ENCODE peak calls at places on chromosomes 3 and 15, in seven cellular contexts. A is EH, V is activated T-cell treated with anti-CD3 and anti-CD28 coated beads for 48 hours, M is pons, R is T-helper 2 cell, L is NCI-H1694 treated with DMSO at 0.1 percent for 48 hours, C is prostate gland. Q is an unnamed sample.

GRCh38 chr3:122245513-122246174 is 62.2 kb downstream of the CASR start:
- DNase-seq in V (no peak), A (peak), L (no peak), C (no peak), R (no peak), M (no peak), Q (no peak)

GRCh38 chr3:57556459-57557087 is 499 bp downstream of the PDE12 start:
- DNase-seq in V (peak), M (no peak), R (peak), C (no peak), A (peak), L (no peak), Q (no peak)

GRCh38 chr15:64637412-64637811 is 138.0 kb downstream of the RBPMS2 start:
- DNase-seq in L (no peak), M (no peak), R (no peak), V (no peak), C (no peak), A (no peak), Q (no peak)

GRCh38 chr3:178097576-178097975 is 438.7 kb upstream of the KCNMB2 start:
- DNase-seq in C (no peak), L (no peak), R (no peak), M (no peak), A (peak), V (no peak), Q (no peak)

GRCh38 chr15:40445411-40446055 is 4.8 kb downstream of the BAHD1 start:
- DNase-seq in L (no peak), V (no peak), R (no peak), C (peak), A (peak), M (no peak), Q (no peak)

GRCh38 chr3:122355612-122356011 is 27.4 kb downstream of the MIX23 start:
- DNase-seq in V (no peak), C (no peak), A (no peak), M (no peak), L (no peak), R (no peak), Q (no peak)

GRCh38 chr3:45026957-45027356 is 854 bp downstream of the CLEC3B start:
- DNase-seq in R (no peak), C (no peak), M (no peak), V (no peak), A (peak), L (no peak), Q (no peak)

GRCh38 chr15:39482467-39482866 is 98.4 kb upstream of the THBS1 start:
- DNase-seq in A (no peak), C (no peak), L (no peak), M (no peak), V (no peak), R (no peak), Q (no peak)

GRCh38 chr3:67595424-67595823 is 59.0 kb downstream of the SUCLG2 start:
- DNase-seq in M (no peak), V (no peak), C (no peak), L (no peak), A (no peak), R (no peak), Q (no peak)

GRCh38 chr3:158659454-158660237 is 12.8 kb downstream of the LXN start:
- DNase-seq in V (no peak), L (peak), M (peak), R (no peak), C (peak), A (peak), Q (peak)

GRCh38 chr3:128051837-128052766 is at the start of gene SEC61A1:
- DNase-seq in A (peak), R (peak), C (peak), V (peak), M (peak), L (peak), Q (peak)

GRCh38 chr15:95676500-95676899 is 654.0 kb upstream of the NR2F2 start:
- DNase-seq in V (no peak), M (no peak), R (no peak), C (no peak), A (no peak), L (no peak), Q (no peak)

GRCh38 chr3:161549251-161549650 is 52.6 kb downstream of the OTOL1 start:
- DNase-seq in V (no peak), C (no peak), L (no peak), M (no peak), R (no peak), A (no peak), Q (no peak)

GRCh38 chr15:88376574-88377174 is 90.5 kb downstream of the MRPL46 start:
- DNase-seq in V (no peak), M (no peak), R (no peak), C (no peak), L (no peak), A (peak), Q (no peak)

GRCh38 chr3:7289113-7289512 is 428.2 kb downstream of the GRM7 start:
- DNase-seq in A (no peak), C (no peak), L (no peak), M (no peak), V (no peak), R (no peak), Q (peak)

GRCh38 chr3:124126446-124127017 is 134.6 kb upstream of the ROPN1 start:
- DNase-seq in R (no peak), M (no peak), C (no peak), A (peak), V (no peak), L (peak), Q (no peak)

GRCh38 chr3:118144919-118145318 is 889.7 kb downstream of the IGSF11 start:
- DNase-seq in M (no peak), C (no peak), A (no peak), R (no peak), V (no peak), L (no peak), Q (no peak)

GRCh38 chr3:33034601-33035000 is 62.3 kb downstream of the GLB1 start:
- DNase-seq in L (no peak), C (no peak), M (no peak), A (no peak), V (no peak), R (no peak), Q (no peak)

GRCh38 chr3:49868951-49869454 is 703 bp downstream of the CAMKV start:
- DNase-seq in R (no peak), M (no peak), V (no peak), A (no peak), C (no peak), L (no peak), Q (no peak)

GRCh38 chr15:32669870-32670623 is 28.5 kb downstream of the SCG5 start:
- DNase-seq in L (no peak), V (no peak), R (no peak), M (peak), A (peak), C (no peak), Q (no peak)

GRCh38 chr3:77420316-77420715 is 380.4 kb downstream of the ROBO2 start:
- DNase-seq in L (peak), C (no peak), V (no peak), M (no peak), A (no peak), R (no peak), Q (no peak)

GRCh38 chr15:88015228-88015860 is 241.2 kb downstream of the NTRK3 start:
- DNase-seq in A (no peak), L (no peak), M (peak), C (no peak), R (no peak), V (no peak), Q (no peak)

GRCh38 chr3:48039487-48040190 is 23.4 kb upstream of the MAP4 start:
- DNase-seq in M (peak), L (no peak), C (no peak), A (peak), V (no peak), R (no peak), Q (no peak)

GRCh38 chr3:69209413-69209812 is 87.0 kb upstream of the LMOD3 start:
- DNase-seq in M (no peak), A (no peak), C (no peak), V (no peak), R (no peak), L (no peak), Q (no peak)

GRCh38 chr3:98361289-98361688 is 7.6 kb downstream of the OR5K4 start:
- DNase-seq in M (no peak), R (no peak), C (no peak), V (no peak), A (no peak), L (no peak), Q (no peak)

GRCh38 chr15:39327005-39327725 is 253.7 kb upstream of the THBS1 start:
- DNase-seq in L (no peak), C (no peak), V (no peak), A (no peak), M (no peak), R (no peak), Q (no peak)

GRCh38 chr15:80991446-80991845 is 1.8 kb upstream of the MESD start:
- DNase-seq in M (peak), C (no peak), A (peak), V (no peak), R (no peak), L (peak), Q (no peak)

GRCh38 chr15:70856884-70857546 is 3.1 kb upstream of the LARP6 start:
- DNase-seq in L (no peak), M (peak), V (no peak), R (no peak), C (no peak), A (peak), Q (peak)

GRCh38 chr3:48877671-48878070 is 21.0 kb downstream of the SLC25A20 start:
- DNase-seq in C (no peak), L (no peak), A (peak), V (no peak), R (no peak), M (no peak), Q (no peak)

GRCh38 chr3:64686446-64686908 is 1.3 kb downstream of the ADAMTS9 start:
- DNase-seq in C (peak), L (no peak), R (no peak), M (no peak), A (peak), V (no peak), Q (no peak)

GRCh38 chr3:40566699-40567098 is 41.9 kb downstream of the ZNF621 start:
- DNase-seq in C (no peak), V (no peak), R (no peak), L (no peak), M (no peak), A (no peak), Q (no peak)

GRCh38 chr15:58627706-58628105 is 121.8 kb downstream of the ADAM10 start:
- DNase-seq in L (no peak), C (no peak), M (peak), R (no peak), V (no peak), A (no peak), Q (no peak)

GRCh38 chr3:85560088-85560790 is 601.5 kb downstream of the CADM2 start:
- DNase-seq in R (no peak), A (no peak), C (peak), V (no peak), M (peak), L (no peak), Q (peak)

GRCh38 chr15:66673410-66674322 is 28.4 kb upstream of the SMAD6 start:
- DNase-seq in V (peak), R (no peak), C (no peak), A (peak), L (peak), M (no peak), Q (no peak)

GRCh38 chr15:99969261-99969960 is 236.2 kb upstream of the LYSMD4 start:
- DNase-seq in V (no peak), C (no peak), R (no peak), L (no peak), M (no peak), A (no peak), Q (no peak)

GRCh38 chr3:124829819-124830554 is 57.2 kb downstream of the ITGB5 start:
- DNase-seq in V (no peak), A (no peak), M (peak), C (no peak), L (no peak), R (no peak), Q (no peak)

GRCh38 chr15:60548101-60548500 is 69.2 kb upstream of the ICE2 start:
- DNase-seq in R (no peak), L (no peak), A (no peak), V (peak), C (no peak), M (no peak), Q (no peak)

GRCh38 chr3:157394361-157394760 is 42.3 kb upstream of the PTX3 start:
- DNase-seq in L (no peak), R (no peak), A (peak), V (no peak), M (no peak), C (no peak), Q (no peak)

Q was measured in LNCaP clone FGC.